ENCODE peak calls at places on chromosomes 12 and 14, in eight cellular contexts. N is foreskin fibroblast, C is DMS153, K is AG10803, M is fibroblast of mammary gland, B is T47D, I is H54, O is Caki2. X is an unnamed sample.

GRCh38 chr12:4032906-4033628 is 159.9 kb upstream of the PARP11 start:
- DNase-seq in N (peak; percentile 63), C (no peak), K (peak; percentile 37), M (peak; percentile 69), B (no peak), I (no peak), O (peak; percentile 61), X (no peak)

GRCh38 chr12:85923767-85924331 is 49.8 kb downstream of the NTS start:
- DNase-seq in N (peak; percentile 8), C (no peak), K (peak; percentile 31), M (peak; percentile 55), B (no peak), I (no peak), O (peak; percentile 48), X (no peak)

GRCh38 chr12:88884600-88884999 is 304.3 kb upstream of the KITLG start:
- DNase-seq in N (no peak), C (no peak), K (no peak), M (no peak), B (no peak), I (no peak), O (no peak), X (no peak)

GRCh38 chr12:115470526-115470925 is 786.6 kb upstream of the TBX3 start:
- DNase-seq in N (no peak), C (no peak), K (no peak), M (no peak), B (no peak), I (no peak), O (no peak), X (no peak)

GRCh38 chr12:83823386-83824045 is 1089.1 kb downstream of the SLC6A15 start:
- DNase-seq in N (no peak), C (peak; percentile 2), K (no peak), M (peak; percentile 15), B (no peak), I (no peak), O (peak; percentile 41), X (no peak)

GRCh38 chr12:7460375-7461259 is 16.7 kb upstream of the CD163L1 start:
- DNase-seq in N (peak; percentile 38), C (peak; percentile 3), K (peak; percentile 44), M (peak; percentile 67), B (peak; percentile 7), I (no peak), O (peak; percentile 36), X (peak; percentile 21)

GRCh38 chr12:118979763-118980406 is 1.5 kb upstream of the SRRM4 start:
- DNase-seq in N (peak; percentile 0), C (peak; percentile 66), K (peak; percentile 29), M (peak; percentile 54), B (peak; percentile 71), I (peak; percentile 37), O (peak; percentile 15), X (no peak)

GRCh38 chr12:67853204-67853603 is 136.0 kb upstream of the IFNG-AS1 start:
- DNase-seq in N (peak; percentile 50), C (no peak), K (peak; percentile 82), M (peak; percentile 65), B (no peak), I (no peak), O (no peak), X (no peak)

GRCh38 chr12:6950944-6951540 is at the start of gene PTPN6:
- DNase-seq in N (no peak), C (no peak), K (no peak), M (no peak), B (no peak), I (no peak), O (no peak), X (no peak)

GRCh38 chr12:110677206-110677911 is 11.6 kb downstream of the HVCN1 start:
- DNase-seq in N (no peak), C (no peak), K (no peak), M (no peak), B (no peak), I (no peak), O (no peak), X (no peak)

GRCh38 chr14:89899917-89900680 is 54.4 kb downstream of the EFCAB11 start:
- DNase-seq in N (no peak), C (no peak), K (peak; percentile 44), M (peak; percentile 45), B (peak; percentile 38), I (no peak), O (no peak), X (no peak)

X was measured in stimulated activated CD8-positive, alpha-beta memory T cell treated with anti-CD3 and anti-CD28 coated beads, Interleukin-15, amount 100 ng/mL, for 24 hours.